ENCODE peak calls at places on chromosomes 13 and 19, in five cellular contexts. B is fibroblast of mammary gland; X is B cell; H is central memory CD4-positive, alpha-beta T cell; S is SHP77. T is an unnamed sample.

GRCh38 chr13:51453959-51454703 is 1.3 kb upstream of the INTS6 start:
- DNase-seq in B (peak), X (no peak), H (no peak), S (peak), T (peak)

GRCh38 chr13:113207890-113208423 is 512 bp downstream of the PCID2 start:
- DNase-seq in B (peak), X (no peak), H (no peak), S (peak), T (peak)

GRCh38 chr19:51271015-51271600 is 20.2 kb downstream of the SIGLECL1 start:
- DNase-seq in B (peak), X (no peak), H (no peak), S (no peak), T (no peak)

GRCh38 chr19:5131031-5131865 is 162.3 kb downstream of the KDM4B start:
- DNase-seq in B (no peak), X (peak), H (no peak), S (no peak), T (no peak)

GRCh38 chr19:53545271-53546065 is 7.5 kb downstream of the ZNF331 start:
- DNase-seq in B (peak), X (no peak), H (no peak), S (peak), T (no peak)

GRCh38 chr13:100347941-100348340 is 240.6 kb downstream of the GGACT start:
- DNase-seq in B (peak), X (no peak), H (no peak), S (peak), T (no peak)

GRCh38 chr13:60066206-60066605 is 97.5 kb downstream of the DIAPH3 start:
- DNase-seq in B (no peak), X (no peak), H (no peak), S (no peak), T (no peak)

GRCh38 chr13:95858286-95859075 is 181.5 kb downstream of the DNAJC3 start:
- DNase-seq in B (peak), X (no peak), H (no peak), S (no peak), T (no peak)

GRCh38 chr13:44231786-44232516 is 141.7 kb upstream of the SERP2 start:
- DNase-seq in B (peak), X (no peak), H (no peak), S (no peak), T (no peak)

GRCh38 chr13:102582256-102582655 is 14.5 kb upstream of the TPP2 start:
- DNase-seq in B (no peak), X (no peak), H (no peak), S (no peak), T (no peak)

GRCh38 chr13:76222511-76222910 is 586.4 kb downstream of the LMO7 start:
- DNase-seq in B (no peak), X (no peak), H (no peak), S (peak), T (no peak)

GRCh38 chr19:15197275-15198005 is 3.4 kb downstream of the NOTCH3 start:
- DNase-seq in B (peak), X (no peak), H (no peak), S (peak), T (no peak)